ENCODE peak calls at places on chromosomes 6 and 20, in eight cellular contexts. Y is lower leg skin, N is fibroblast of the aortic adventitia, S is MM.1S, I is thyroid gland, F is AG09309, A is GM23338, E is fibroblast of lung. M is an unnamed sample.

GRCh38 chr6:46638650-46639049 is 14.0 kb downstream of the CYP39A1 start:
- DNase-seq in Y (no peak), A (no peak), N (no peak), I (no peak), E (no peak), F (no peak), S (no peak), M (no peak)

GRCh38 chr6:26246057-26246456 is 118.9 kb upstream of the BTN3A2 start:
- DNase-seq in S (no peak), Y (no peak), F (no peak), E (no peak), I (no peak), A (no peak), N (no peak), M (no peak)

GRCh38 chr6:11011787-11012234 is 32.3 kb downstream of the ELOVL2 start:
- DNase-seq in S (no peak), E (no peak), Y (no peak), A (peak), F (no peak), I (no peak), N (peak), M (no peak)

GRCh38 chr6:44339763-44340625 is 2.5 kb upstream of the SPATS1 start:
- DNase-seq in A (no peak), N (no peak), E (peak), I (no peak), Y (no peak), F (peak), S (no peak), M (no peak)

GRCh38 chr6:40587240-40588069 is at the start of gene LRFN2:
- DNase-seq in Y (peak), F (peak), S (peak), E (peak), I (peak), A (peak), N (peak), M (peak)

GRCh38 chr20:49570828-49571552 is 3.1 kb upstream of the PTGIS start:
- DNase-seq in A (no peak), F (no peak), I (no peak), Y (peak), S (no peak), N (peak), E (peak), M (no peak)

GRCh38 chr20:5172167-5172586 is 45.4 kb downstream of the CDS2 start:
- DNase-seq in F (no peak), I (no peak), N (no peak), A (no peak), E (no peak), S (no peak), Y (no peak), M (no peak)

GRCh38 chr6:154938245-154938583 is 56.9 kb upstream of the TIAM2 start:
- DNase-seq in N (no peak), F (no peak), I (peak), A (no peak), E (no peak), Y (no peak), S (no peak), M (no peak)

GRCh38 chr6:159716247-159717086 is 10.8 kb upstream of the WTAP start:
- DNase-seq in I (peak), N (peak), S (no peak), Y (no peak), E (peak), F (peak), A (no peak), M (peak)

GRCh38 chr20:37741055-37741454 is 47.2 kb downstream of the CTNNBL1 start:
- DNase-seq in N (peak), A (no peak), I (no peak), F (no peak), S (no peak), Y (no peak), E (peak), M (peak)

GRCh38 chr6:120553353-120553752 is 780.9 kb downstream of the TBC1D32 start:
- DNase-seq in E (no peak), F (no peak), I (no peak), Y (no peak), N (no peak), A (no peak), S (no peak), M (no peak)

GRCh38 chr6:170091639-170092579 is 199.0 kb downstream of the DLL1 start:
- DNase-seq in F (no peak), E (no peak), S (no peak), I (no peak), N (no peak), Y (peak), A (no peak), M (no peak)

GRCh38 chr6:124007266-124007665 is 203.6 kb downstream of the NKAIN2 start:
- DNase-seq in I (no peak), F (no peak), N (no peak), E (no peak), A (no peak), Y (no peak), S (no peak), M (no peak)

GRCh38 chr6:158068893-158069799 is 87.5 kb downstream of the SYNJ2 start:
- DNase-seq in F (no peak), A (no peak), I (peak), Y (no peak), S (no peak), N (peak), E (peak), M (peak)

GRCh38 chr6:158869010-158869603 is 49.9 kb upstream of the EZR start:
- DNase-seq in N (no peak), E (peak), I (peak), S (no peak), A (peak), Y (peak), F (no peak), M (no peak)

GRCh38 chr20:64242797-64243475 is 12.6 kb upstream of the PCMTD2 start:
- DNase-seq in I (no peak), S (no peak), N (no peak), E (no peak), A (no peak), Y (peak), F (no peak), M (no peak)

GRCh38 chr6:41332241-41332640 is 3.2 kb upstream of the NCR2 start:
- DNase-seq in F (no peak), S (no peak), Y (no peak), I (no peak), E (no peak), A (no peak), N (no peak), M (no peak)

GRCh38 chr20:58237318-58238182 is 9.1 kb upstream of the ANKRD60 start:
- DNase-seq in S (no peak), F (peak), I (no peak), A (no peak), Y (no peak), E (peak), N (peak), M (peak)

GRCh38 chr20:22836877-22837276 is 198.2 kb upstream of the SSTR4 start:
- DNase-seq in N (peak), I (no peak), S (no peak), Y (no peak), E (no peak), A (no peak), F (no peak), M (no peak)

GRCh38 chr20:22834651-22835256 is 200.4 kb upstream of the SSTR4 start:
- DNase-seq in I (no peak), E (no peak), S (no peak), N (no peak), Y (no peak), A (no peak), F (no peak), M (no peak)

GRCh38 chr20:22833851-22834250 is 201.3 kb upstream of the SSTR4 start:
- DNase-seq in A (no peak), I (no peak), E (no peak), Y (no peak), F (no peak), S (no peak), N (no peak), M (no peak)

GRCh38 chr20:22836211-22836610 is 198.9 kb upstream of the SSTR4 start:
- DNase-seq in N (peak), I (no peak), A (no peak), Y (no peak), S (no peak), E (no peak), F (no peak), M (no peak)

GRCh38 chr20:22838001-22838400 is 197.1 kb upstream of the SSTR4 start:
- DNase-seq in N (no peak), S (no peak), Y (no peak), A (no peak), E (no peak), F (no peak), I (no peak), M (no peak)
- H3K4me3 ChIP-seq in N (no peak), S (no peak), Y (no peak), A (no peak), E (no peak), F (no peak), I (no peak), M (no peak)

GRCh38 chr6:146894624-146895023 is 295.9 kb downstream of the ADGB start:
- DNase-seq in N (no peak), E (no peak), I (no peak), A (no peak), S (no peak), F (no peak), Y (no peak), M (no peak)
- TF ChIP-seq CTCF in N (no peak), E (no peak), I (no peak), A (no peak), S (no peak), F (no peak), Y (no peak), M (no peak)

GRCh38 chr6:63440594-63440993 is 120.8 kb upstream of the LGSN start:
- DNase-seq in I (no peak), A (no peak), S (no peak), E (no peak), N (no peak), F (no peak), Y (no peak), M (no peak)
- H3K4me3 ChIP-seq in I (no peak), A (no peak), S (no peak), E (no peak), N (no peak), F (no peak), Y (no peak), M (no peak)

DNA sequence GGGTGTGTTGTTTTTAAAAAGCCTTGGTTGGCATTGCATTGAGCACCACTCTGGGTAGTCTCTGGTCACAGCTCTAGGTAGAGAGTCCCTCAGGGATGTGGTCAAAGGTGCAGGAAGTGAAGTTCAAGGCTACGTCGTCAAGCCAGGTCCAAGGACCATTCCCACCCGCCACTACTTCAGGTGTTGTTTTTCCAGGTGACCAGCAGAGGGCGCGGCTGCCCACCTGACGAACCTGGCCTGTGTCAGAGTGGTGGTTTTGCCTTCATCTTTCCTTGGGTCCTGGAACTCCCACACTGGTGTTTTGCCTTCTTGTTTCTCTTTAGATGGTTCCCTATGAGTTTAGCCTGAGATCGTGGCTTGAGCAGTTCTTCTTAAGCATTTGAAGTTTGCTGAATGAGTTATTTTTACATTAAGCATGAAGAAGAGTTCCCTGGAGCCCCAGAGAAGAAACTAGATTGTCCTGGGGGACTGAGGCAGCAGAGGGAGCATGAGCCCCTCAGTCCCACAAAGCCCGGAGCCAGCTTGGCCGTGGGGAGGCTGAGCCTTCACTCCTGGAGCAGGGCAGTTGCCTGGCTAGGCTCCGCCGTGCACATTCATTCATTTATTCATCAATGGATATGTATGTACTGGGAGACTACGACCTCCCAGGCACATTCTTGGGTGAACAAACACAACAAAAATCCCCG is 5.6 kb upstream of the PHACTR3 start:
- DNase-seq in N (peak), A (peak), I (peak), F (no peak), Y (no peak), S (peak), E (no peak), M (no peak)
- TF ChIP-seq CTCF in N (peak), A (peak), I (peak), F (peak), Y (no peak), S (peak), E (peak), M (peak)

GRCh38 chr20:25252686-25253421 is 5.0 kb downstream of the PYGB start:
- DNase-seq in N (no peak), S (no peak), F (no peak), Y (peak), E (no peak), I (no peak), A (no peak), M (no peak)

GRCh38 chr20:25253606-25254275 is 5.9 kb downstream of the PYGB start:
- DNase-seq in S (no peak), I (peak), F (no peak), A (no peak), N (no peak), Y (peak), E (no peak), M (no peak)

GRCh38 chr20:25251558-25251957 is 3.7 kb downstream of the PYGB start:
- DNase-seq in E (no peak), Y (peak), N (no peak), I (no peak), F (no peak), S (no peak), A (no peak), M (no peak)

GRCh38 chr20:25251019-25251418 is 3.1 kb downstream of the PYGB start:
- DNase-seq in Y (peak), N (no peak), S (no peak), F (no peak), A (no peak), I (no peak), E (no peak), M (no peak)

GRCh38 chr20:25252226-25252625 is 4.3 kb downstream of the PYGB start:
- DNase-seq in S (no peak), A (no peak), F (no peak), Y (peak), I (no peak), E (no peak), N (no peak), M (no peak)
- H3K4me3 ChIP-seq in S (no peak), A (no peak), F (no peak), Y (no peak), I (no peak), E (no peak), N (no peak), M (peak)

DNA sequence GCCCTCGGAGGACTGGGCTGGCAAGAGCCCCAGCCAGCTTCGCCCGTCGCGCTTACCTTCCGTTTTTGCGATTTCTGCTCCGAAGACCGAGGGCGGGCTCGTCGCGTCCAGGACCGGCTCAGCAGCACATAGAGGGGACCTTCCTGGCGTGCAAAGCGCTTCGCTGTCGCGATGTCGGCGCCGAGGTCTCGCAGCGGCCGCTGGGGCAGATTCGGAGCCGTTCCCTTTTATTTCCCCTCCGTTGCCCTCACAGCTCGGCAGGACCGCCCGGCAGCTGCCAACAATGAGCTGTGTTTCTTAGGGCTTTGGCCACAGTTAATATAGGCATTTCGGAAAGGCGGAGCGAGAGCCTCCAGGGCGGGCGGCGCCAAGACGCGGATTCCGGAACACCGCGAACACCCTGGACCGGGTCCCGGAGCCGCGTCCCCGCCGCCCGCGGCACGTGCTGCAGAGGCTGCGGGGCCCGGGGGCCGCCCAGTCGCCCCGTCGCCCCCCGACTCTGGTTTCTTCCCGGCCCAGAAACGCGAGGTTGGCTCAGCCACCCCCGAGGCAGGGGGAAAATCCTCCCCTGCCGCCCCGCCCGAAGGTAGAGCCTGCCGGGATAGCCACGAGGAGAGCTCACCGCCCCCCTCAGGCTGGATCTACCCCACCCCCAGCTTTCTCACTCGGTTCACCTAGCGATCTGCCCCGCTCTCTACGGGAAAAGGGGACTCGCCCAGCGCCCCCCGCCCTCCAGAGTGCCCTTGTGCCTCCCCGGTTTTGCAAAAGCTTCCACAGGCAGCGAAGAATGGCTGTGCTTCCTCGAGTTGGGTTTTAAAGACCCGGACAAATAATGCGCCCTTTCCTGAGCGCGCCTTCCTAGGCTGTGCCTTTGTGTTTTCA is at the start of gene CITED2:
- DNase-seq in F (peak), I (peak), Y (peak), S (peak), N (peak), E (peak), A (peak), M (peak)
- TF ChIP-seq CTCF in F (no peak), I (peak), Y (no peak), S (no peak), N (peak), E (no peak), A (no peak), M (no peak)

GRCh38 chr6:19838442-19839236 is 1.5 kb downstream of the ID4 start:
- DNase-seq in A (peak), F (no peak), I (peak), Y (peak), E (peak), S (no peak), N (no peak), M (peak)
- H3K4me3 ChIP-seq in A (peak), F (peak), I (peak), Y (peak), E (peak), S (peak), N (peak), M (peak)

DNA sequence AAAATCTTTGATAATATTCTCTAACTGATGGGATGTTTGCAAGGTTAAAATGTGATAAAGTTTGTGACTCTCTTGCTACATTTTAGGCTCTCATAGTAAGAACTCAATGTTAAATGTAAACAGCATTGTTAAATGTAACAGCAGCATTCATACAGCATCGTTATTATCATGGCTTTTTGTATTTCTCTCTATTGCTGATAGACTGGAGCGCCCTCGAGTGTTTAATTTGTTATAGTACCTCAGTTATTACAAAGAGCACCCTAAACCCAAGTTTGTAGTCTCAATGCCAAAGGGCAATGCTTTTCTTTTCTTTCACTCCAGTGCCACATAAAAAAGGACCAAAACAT is 14.9 kb upstream of the TTPAL start:
- DNase-seq in E (peak), F (no peak), N (peak), I (no peak), S (peak), Y (no peak), A (peak), M (peak)
- TF ChIP-seq CTCF in E (peak), F (peak), N (peak), I (no peak), S (peak), Y (no peak), A (peak), M (peak)

GRCh38 chr20:32333181-32333987 is 24.7 kb upstream of the ASXL1 start:
- DNase-seq in E (peak), F (no peak), Y (peak), S (peak), A (no peak), N (no peak), I (no peak), M (no peak)
- H3K4me3 ChIP-seq in E (no peak), F (no peak), Y (no peak), S (no peak), A (no peak), N (no peak), I (no peak), M (no peak)

GRCh38 chr6:106751501-106752252 is 122.3 kb downstream of the QRSL1 start:
- DNase-seq in Y (no peak), A (no peak), N (peak), E (peak), S (no peak), I (peak), F (no peak), M (no peak)
- TF ChIP-seq CTCF in Y (no peak), A (no peak), N (no peak), E (no peak), S (no peak), I (no peak), F (no peak), M (no peak)